ENCODE peak calls at places on chromosome 7, in five cellular contexts. One of them, this sample, is unnamed.

GRCh38 chr7:114825423-114825951 is 96.4 kb upstream of the MDFIC start:
- DNase-seq in cardiac muscle cell: no peak
- DNase-seq in IMR-90: no peak
- DNase-seq in lung: no peak
- DNase-seq in endodermal cell: peak; percentile 88
- DNase-seq in this sample: no peak

GRCh38 chr7:5302577-5302976 is 19.8 kb downstream of the SLC29A4 start:
- DNase-seq in IMR-90: no peak
- DNase-seq in lung: no peak
- DNase-seq in endodermal cell: no peak
- DNase-seq in cardiac muscle cell: no peak
- DNase-seq in this sample: no peak

GRCh38 chr7:79055722-79056415 is 397.6 kb downstream of the MAGI2 start:
- DNase-seq in endodermal cell: no peak
- DNase-seq in IMR-90: no peak
- DNase-seq in cardiac muscle cell: no peak
- DNase-seq in lung: peak; percentile 34
- DNase-seq in this sample: no peak

GRCh38 chr7:87797798-87798403 is 78.3 kb downstream of the SLC25A40 start:
- DNase-seq in cardiac muscle cell: peak; percentile 70
- DNase-seq in endodermal cell: no peak
- DNase-seq in IMR-90: peak; percentile 47
- DNase-seq in lung: no peak
- DNase-seq in this sample: no peak

GRCh38 chr7:102220929-102221850 is 65.5 kb upstream of the SH2B2 start:
- DNase-seq in lung: no peak
- DNase-seq in IMR-90: peak; percentile 75
- DNase-seq in cardiac muscle cell: peak; percentile 75
- DNase-seq in endodermal cell: no peak
- DNase-seq in this sample: no peak

GRCh38 chr7:109178342-109178741 is 608.7 kb downstream of the DNAJB9 start:
- DNase-seq in IMR-90: no peak
- DNase-seq in cardiac muscle cell: no peak
- DNase-seq in lung: no peak
- DNase-seq in endodermal cell: no peak
- DNase-seq in this sample: no peak

GRCh38 chr7:14999331-14999730 is 96.8 kb upstream of the DGKB start:
- DNase-seq in cardiac muscle cell: no peak
- DNase-seq in endodermal cell: no peak
- DNase-seq in IMR-90: no peak
- DNase-seq in lung: no peak
- DNase-seq in this sample: no peak

GRCh38 chr7:142263598-142264380 is 5.9 kb upstream of the PRSS58 start:
- DNase-seq in endodermal cell: no peak
- DNase-seq in IMR-90: no peak
- DNase-seq in lung: no peak
- DNase-seq in cardiac muscle cell: peak; percentile 19
- DNase-seq in this sample: no peak

GRCh38 chr7:147833981-147834380 is 756.6 kb upstream of the C7orf33 start:
- DNase-seq in endodermal cell: no peak
- DNase-seq in cardiac muscle cell: no peak
- DNase-seq in IMR-90: no peak
- DNase-seq in lung: no peak
- DNase-seq in this sample: no peak

GRCh38 chr7:20577362-20578069 is 38.0 kb upstream of the ABCB5 start:
- DNase-seq in lung: no peak
- DNase-seq in IMR-90: no peak
- DNase-seq in cardiac muscle cell: peak; percentile 24
- DNase-seq in endodermal cell: no peak
- DNase-seq in this sample: no peak

GRCh38 chr7:42843209-42843800 is 68.6 kb downstream of the C7orf25 start:
- DNase-seq in endodermal cell: peak; percentile 82
- DNase-seq in cardiac muscle cell: peak; percentile 65
- DNase-seq in IMR-90: peak; percentile 31
- DNase-seq in lung: peak; percentile 46
- DNase-seq in this sample: no peak

GRCh38 chr7:7136423-7136822 is 45.9 kb upstream of the C1GALT1 start:
- DNase-seq in lung: no peak
- DNase-seq in cardiac muscle cell: peak; percentile 42
- DNase-seq in endodermal cell: no peak
- DNase-seq in IMR-90: no peak
- DNase-seq in this sample: no peak

GRCh38 chr7:90511776-90512175 is 42.3 kb downstream of the PTTG1IP2 start:
- DNase-seq in IMR-90: no peak
- DNase-seq in endodermal cell: no peak
- DNase-seq in cardiac muscle cell: no peak
- DNase-seq in lung: no peak
- DNase-seq in this sample: no peak

GRCh38 chr7:155459867-155460461 is 2.0 kb downstream of the EN2 start:
- DNase-seq in endodermal cell: peak; percentile 47
- DNase-seq in lung: no peak
- DNase-seq in IMR-90: no peak
- DNase-seq in cardiac muscle cell: no peak
- DNase-seq in this sample: no peak

GRCh38 chr7:135165862-135166261 is 4.6 kb downstream of the CYREN start:
- DNase-seq in lung: no peak
- DNase-seq in IMR-90: no peak
- DNase-seq in cardiac muscle cell: no peak
- DNase-seq in endodermal cell: no peak
- DNase-seq in this sample: no peak

GRCh38 chr7:121305109-121305508 is 23.7 kb upstream of the WNT16 start:
- DNase-seq in lung: no peak
- DNase-seq in cardiac muscle cell: peak; percentile 26
- DNase-seq in endodermal cell: no peak
- DNase-seq in IMR-90: peak; percentile 50
- DNase-seq in this sample: no peak

GRCh38 chr7:34837316-34837715 is 179.3 kb downstream of the NPSR1 start:
- DNase-seq in endodermal cell: no peak
- DNase-seq in IMR-90: no peak
- DNase-seq in lung: no peak
- DNase-seq in cardiac muscle cell: peak; percentile 27
- DNase-seq in this sample: no peak

GRCh38 chr7:48250441-48250951 is 79.2 kb downstream of the ABCA13 start:
- DNase-seq in endodermal cell: no peak
- DNase-seq in lung: no peak
- DNase-seq in cardiac muscle cell: peak; percentile 89
- DNase-seq in IMR-90: peak; percentile 83
- DNase-seq in this sample: no peak

GRCh38 chr7:7932553-7932952 is 36.0 kb upstream of the GLCCI1 start:
- DNase-seq in endodermal cell: no peak
- DNase-seq in lung: no peak
- DNase-seq in IMR-90: no peak
- DNase-seq in cardiac muscle cell: no peak
- DNase-seq in this sample: no peak

GRCh38 chr7:150378115-150378852 is 846 bp upstream of the ZNF775 start:
- DNase-seq in endodermal cell: peak; percentile 97
- DNase-seq in lung: peak; percentile 54
- DNase-seq in cardiac muscle cell: peak; percentile 86
- DNase-seq in IMR-90: peak; percentile 57
- DNase-seq in this sample: no peak

GRCh38 chr7:94052398-94053180 is 48.4 kb upstream of the BET1 start:
- DNase-seq in lung: no peak
- DNase-seq in endodermal cell: no peak
- DNase-seq in cardiac muscle cell: no peak
- DNase-seq in IMR-90: no peak
- DNase-seq in this sample: no peak

GRCh38 chr7:16268821-16269768 is 152.2 kb downstream of the CRPPA start:
- DNase-seq in endodermal cell: no peak
- DNase-seq in IMR-90: peak; percentile 83
- DNase-seq in cardiac muscle cell: peak; percentile 65
- DNase-seq in lung: no peak
- DNase-seq in this sample: no peak

GRCh38 chr7:95997632-95998031 is 225.3 kb downstream of the DYNC1I1 start:
- DNase-seq in cardiac muscle cell: no peak
- DNase-seq in lung: no peak
- DNase-seq in IMR-90: no peak
- DNase-seq in endodermal cell: no peak
- DNase-seq in this sample: no peak

GRCh38 chr7:95104739-95105138 is 197.3 kb downstream of the PPP1R9A start:
- DNase-seq in IMR-90: no peak
- DNase-seq in endodermal cell: no peak
- DNase-seq in cardiac muscle cell: no peak
- DNase-seq in lung: no peak
- DNase-seq in this sample: no peak

GRCh38 chr7:55409474-55410225 is 44.5 kb downstream of the LANCL2 start:
- DNase-seq in IMR-90: peak; percentile 35
- DNase-seq in lung: no peak
- DNase-seq in endodermal cell: no peak
- DNase-seq in cardiac muscle cell: no peak
- DNase-seq in this sample: no peak

GRCh38 chr7:29194594-29195417 is at the start of gene CHN2:
- DNase-seq in IMR-90: no peak
- DNase-seq in cardiac muscle cell: peak; percentile 30
- DNase-seq in endodermal cell: peak; percentile 88
- DNase-seq in lung: peak; percentile 63
- DNase-seq in this sample: no peak

GRCh38 chr7:368651-369475 is 78.9 kb downstream of the FOXL3 start:
- DNase-seq in IMR-90: no peak
- DNase-seq in cardiac muscle cell: no peak
- DNase-seq in endodermal cell: no peak
- DNase-seq in lung: no peak
- DNase-seq in this sample: no peak

GRCh38 chr7:41817386-41817785 is 114.5 kb upstream of the INHBA start:
- DNase-seq in lung: no peak
- DNase-seq in cardiac muscle cell: peak; percentile 28
- DNase-seq in endodermal cell: no peak
- DNase-seq in IMR-90: peak; percentile 80
- DNase-seq in this sample: no peak

GRCh38 chr7:11557627-11558026 is 274.4 kb downstream of the THSD7A start:
- DNase-seq in IMR-90: no peak
- DNase-seq in lung: no peak
- DNase-seq in endodermal cell: peak; percentile 84
- DNase-seq in cardiac muscle cell: peak; percentile 72
- DNase-seq in this sample: no peak

GRCh38 chr7:156056548-156056947 is 244.3 kb upstream of the SHH start:
- DNase-seq in endodermal cell: no peak
- DNase-seq in cardiac muscle cell: no peak
- DNase-seq in IMR-90: no peak
- DNase-seq in lung: no peak
- DNase-seq in this sample: no peak

DNA sequence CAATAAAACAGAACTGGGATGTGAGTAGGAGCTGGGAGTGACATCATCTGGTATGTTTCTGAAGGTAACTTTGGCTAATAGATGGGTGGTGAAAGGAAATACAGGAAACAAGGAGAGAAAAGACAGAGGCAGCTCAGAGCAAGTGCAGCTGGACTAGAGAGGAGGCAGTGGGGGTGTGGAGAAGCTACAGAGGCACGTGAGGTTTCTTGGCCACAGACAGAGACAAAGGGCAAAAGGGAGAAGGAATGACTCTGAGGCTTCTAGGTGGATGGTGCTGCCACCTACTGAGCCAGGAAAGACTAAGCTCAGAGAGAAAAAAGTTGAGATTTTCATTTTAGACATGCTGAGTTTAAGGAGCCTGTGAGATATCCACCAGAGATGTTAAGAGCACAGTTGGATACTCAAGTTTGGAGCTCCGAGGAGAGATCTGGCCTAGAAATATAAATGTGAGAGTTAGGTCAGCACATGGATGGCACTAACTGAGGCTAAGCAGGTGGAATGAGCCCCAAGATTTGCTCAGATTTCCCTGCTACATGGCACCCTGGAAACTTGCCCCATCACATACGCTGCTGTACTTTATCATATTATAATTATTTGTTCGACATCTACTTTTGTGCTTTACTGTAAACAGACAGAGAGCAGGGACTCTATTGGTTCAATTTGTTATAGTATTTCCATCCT is 293.0 kb upstream of the IMMP2L start:
- DNase-seq in cardiac muscle cell: peak; percentile 86
- DNase-seq in lung: no peak
- DNase-seq in IMR-90: peak; percentile 79
- DNase-seq in endodermal cell: peak; percentile 80
- DNase-seq in this sample: no peak
- TF ChIP-seq CTCF in cardiac muscle cell: peak; percentile 76
- TF ChIP-seq CTCF in lung: no peak
- TF ChIP-seq CTCF in IMR-90: peak; percentile 67
- TF ChIP-seq CTCF in endodermal cell: peak; percentile 76
- TF ChIP-seq CTCF in this sample: peak; percentile 25

GRCh38 chr7:139641337-139641992 is 118.0 kb downstream of the CLEC2L start:
- DNase-seq in cardiac muscle cell: no peak
- DNase-seq in endodermal cell: no peak
- DNase-seq in IMR-90: no peak
- DNase-seq in lung: no peak
- DNase-seq in this sample: no peak
- H3K27ac ChIP-seq in cardiac muscle cell: no peak overlapping the region
- H3K27ac ChIP-seq in endodermal cell: no peak overlapping the region
- H3K27ac ChIP-seq in IMR-90: no peak overlapping the region
- H3K27ac ChIP-seq in lung: peak overlapping the region; percentile 74
- H3K27ac ChIP-seq in this sample: no peak overlapping the region

GRCh38 chr7:92523110-92523509 is 5.2 kb downstream of the PEX1 start:
- DNase-seq in IMR-90: no peak
- DNase-seq in cardiac muscle cell: no peak
- DNase-seq in lung: no peak
- DNase-seq in endodermal cell: no peak
- DNase-seq in this sample: no peak

GRCh38 chr7:92527300-92528187 is 776 bp downstream of the PEX1 start:
- DNase-seq in lung: peak; percentile 30
- DNase-seq in IMR-90: peak; percentile 55
- DNase-seq in cardiac muscle cell: peak; percentile 54
- DNase-seq in endodermal cell: peak; percentile 79
- DNase-seq in this sample: no peak

GRCh38 chr7:92528958-92529264 is 316 bp downstream of the RBM48 start:
- DNase-seq in cardiac muscle cell: no peak
- DNase-seq in lung: no peak
- DNase-seq in endodermal cell: no peak
- DNase-seq in IMR-90: no peak
- DNase-seq in this sample: no peak

DNA sequence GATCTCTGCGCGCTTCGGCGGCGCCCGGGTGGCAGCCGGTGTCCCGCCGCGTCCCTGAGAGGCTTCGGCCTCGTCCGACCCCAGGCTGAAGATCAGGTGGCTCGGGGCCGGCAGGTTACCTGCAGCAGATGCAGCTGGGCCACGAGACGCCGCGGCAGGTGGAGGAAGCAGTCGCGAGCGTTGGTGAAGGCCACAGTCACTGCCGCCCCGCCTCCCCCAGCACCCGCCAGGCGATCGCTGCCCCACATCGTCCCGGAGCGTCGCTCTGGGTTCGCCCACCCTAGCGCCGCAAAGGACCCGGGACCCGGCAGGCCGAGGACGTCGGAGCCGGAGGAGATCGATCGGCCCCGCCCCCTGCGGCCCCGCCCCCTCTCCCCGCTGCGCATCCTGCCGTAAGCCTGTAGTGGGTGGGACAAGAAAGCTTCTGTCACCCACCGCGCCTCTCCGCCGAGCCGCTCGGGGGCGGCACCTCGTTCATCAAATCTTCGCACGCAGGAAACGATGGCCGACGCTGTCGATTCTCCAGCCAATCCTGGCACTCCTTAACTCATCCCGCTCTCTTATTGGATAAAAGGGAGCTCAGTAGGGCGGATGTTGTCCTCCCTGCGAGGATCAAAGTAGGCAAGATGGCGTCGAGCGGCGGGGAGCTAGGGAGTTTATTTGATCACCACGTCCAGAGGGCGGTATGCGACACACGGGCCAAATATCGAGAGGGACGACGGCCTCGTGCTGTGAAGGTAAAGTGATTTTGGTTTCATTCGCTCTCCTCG is at the start of the genes PEX1 and RBM48:
- DNase-seq in cardiac muscle cell: peak; percentile 100
- DNase-seq in IMR-90: peak; percentile 99
- DNase-seq in lung: peak; percentile 96
- DNase-seq in endodermal cell: peak; percentile 99
- DNase-seq in this sample: peak; percentile 99
- TF ChIP-seq CTCF in cardiac muscle cell: peak; percentile 47
- TF ChIP-seq CTCF in IMR-90: peak; percentile 49
- TF ChIP-seq CTCF in lung: peak; percentile 15
- TF ChIP-seq CTCF in endodermal cell: peak; percentile 38
- TF ChIP-seq CTCF in this sample: no peak

GRCh38 chr7:75617634-75618234 is 121.0 kb downstream of the HIP1 start:
- DNase-seq in IMR-90: no peak
- DNase-seq in cardiac muscle cell: peak; percentile 89
- DNase-seq in endodermal cell: no peak
- DNase-seq in lung: peak; percentile 90
- DNase-seq in this sample: peak; percentile 86
- H3K27ac ChIP-seq in IMR-90: no peak overlapping the region
- H3K27ac ChIP-seq in cardiac muscle cell: no peak overlapping the region
- H3K27ac ChIP-seq in endodermal cell: no peak overlapping the region
- H3K27ac ChIP-seq in lung: peak overlapping the region; percentile 77
- H3K27ac ChIP-seq in this sample: peak overlapping the region; percentile 29